ENCODE peak calls at places on chromosomes 2 and 18, in eight cellular contexts. A, H, L, X, P, Z, M and G are unnamed samples.

GRCh38 chr2:9518163-9518562 is 37.5 kb downstream of the ADAM17 start:
- DNase-seq in M (no peak), A (no peak), H (no peak), Z (no peak), P (no peak), L (no peak), X (no peak), G (no peak)

GRCh38 chr2:163264376-163264775 is 425.8 kb upstream of the KCNH7 start:
- DNase-seq in P (no peak), M (no peak), X (peak), Z (no peak), A (no peak), L (no peak), H (no peak), G (no peak)

GRCh38 chr2:231955758-231956472 is 5.6 kb upstream of the DIS3L2 start:
- DNase-seq in H (no peak), X (no peak), A (no peak), P (no peak), Z (no peak), M (no peak), L (no peak), G (no peak)

GRCh38 chr18:62420513-62421209 is 95.6 kb downstream of the TNFRSF11A start:
- DNase-seq in H (peak), A (peak), P (no peak), Z (no peak), L (no peak), X (no peak), M (peak), G (no peak)

GRCh38 chr18:32893915-32894314 is 121.1 kb upstream of the KLHL14 start:
- DNase-seq in M (no peak), Z (no peak), X (no peak), P (no peak), A (no peak), L (no peak), H (no peak), G (no peak)

GRCh38 chr2:80020061-80020460 is 284.5 kb downstream of the LRRTM1 start:
- DNase-seq in P (no peak), A (no peak), H (no peak), Z (no peak), M (no peak), X (no peak), L (no peak), G (no peak)

GRCh38 chr2:231914077-231914690 is 12.0 kb downstream of the NPPC start:
- DNase-seq in H (no peak), X (no peak), P (no peak), M (no peak), Z (no peak), L (peak), A (no peak), G (no peak)

GRCh38 chr18:64134044-64134757 is 14.7 kb downstream of the LINC00305 start:
- DNase-seq in A (peak), Z (no peak), P (no peak), X (no peak), L (no peak), M (no peak), H (no peak), G (no peak)

GRCh38 chr2:170162261-170162612 is 15.7 kb upstream of the MYO3B start:
- DNase-seq in A (no peak), Z (no peak), M (no peak), L (no peak), X (peak), P (no peak), H (no peak), G (no peak)

GRCh38 chr18:78773303-78773755 is 206.3 kb upstream of the SALL3 start:
- DNase-seq in A (no peak), M (no peak), X (no peak), L (no peak), P (no peak), H (no peak), Z (no peak), G (no peak)

GRCh38 chr2:54726431-54726830 is 3.0 kb downstream of the EML6 start:
- DNase-seq in L (no peak), H (no peak), X (no peak), Z (no peak), M (no peak), A (no peak), P (no peak), G (no peak)

GRCh38 chr2:10254373-10255188 is 48.1 kb upstream of the HPCAL1 start:
- DNase-seq in H (no peak), A (peak), M (no peak), Z (no peak), P (peak), L (no peak), X (no peak), G (no peak)

GRCh38 chr18:63999871-64000270 is 30.0 kb downstream of the SERPINB8 start:
- DNase-seq in X (no peak), H (no peak), A (no peak), Z (no peak), P (no peak), L (no peak), M (no peak), G (no peak)

GRCh38 chr2:198775737-198776136 is 682.0 kb downstream of the SATB2 start:
- DNase-seq in A (no peak), Z (no peak), P (no peak), H (no peak), L (no peak), X (no peak), M (no peak), G (no peak)

GRCh38 chr2:241506793-241507429 is 1.5 kb downstream of the STK25 start:
- DNase-seq in A (no peak), P (no peak), H (no peak), Z (no peak), X (no peak), M (no peak), L (no peak), G (no peak)

GRCh38 chr2:100350661-100351185 is 28.4 kb upstream of the LONRF2 start:
- DNase-seq in L (no peak), X (no peak), M (no peak), P (no peak), H (no peak), A (no peak), Z (no peak), G (no peak)

GRCh38 chr2:157055660-157056199 is 201.8 kb upstream of the GALNT5 start:
- DNase-seq in M (peak), A (no peak), X (peak), H (no peak), P (peak), Z (no peak), L (no peak), G (peak)

GRCh38 chr2:179859523-179859922 is 1.9 kb downstream of the ZNF385B start:
- DNase-seq in Z (no peak), X (no peak), H (no peak), M (no peak), P (no peak), A (no peak), L (no peak), G (no peak)